ENCODE peak calls at places on chromosomes 1 and 21, in eight cellular contexts. B, G, P, C, D, V, Z and U are unnamed samples.

GRCh38 chr1:17595602-17595925 is 56.1 kb downstream of the ARHGEF10L start:
- DNase-seq in V (no peak), Z (no peak), B (no peak), P (no peak), D (no peak), G (no peak), C (no peak), U (no peak)

GRCh38 chr1:103529746-103530145 is 4.2 kb downstream of the RNPC3 start:
- DNase-seq in P (peak), C (no peak), G (no peak), V (no peak), Z (peak), D (no peak), B (peak), U (no peak)

GRCh38 chr1:113226118-113226517 is 153.1 kb downstream of the LRIG2 start:
- DNase-seq in Z (no peak), B (no peak), D (peak), V (no peak), C (no peak), P (no peak), G (no peak), U (no peak)

GRCh38 chr1:247298701-247299100 is 33.0 kb downstream of the ZNF496 start:
- DNase-seq in Z (no peak), V (no peak), D (no peak), C (no peak), G (no peak), P (no peak), B (no peak), U (no peak)

GRCh38 chr21:36976882-36977651 is 10.6 kb upstream of the HLCS start:
- DNase-seq in B (no peak), V (peak), P (peak), G (no peak), D (peak), Z (peak), C (peak), U (peak)

GRCh38 chr1:248804771-248805681 is 20.7 kb downstream of the SH3BP5L start:
- DNase-seq in P (no peak), D (peak), B (no peak), G (no peak), C (no peak), V (no peak), Z (no peak), U (no peak)

GRCh38 chr1:197782719-197783328 is 7.5 kb upstream of the DENND1B start:
- DNase-seq in Z (no peak), D (no peak), P (no peak), G (no peak), V (no peak), C (no peak), B (no peak), U (no peak)

GRCh38 chr1:237164406-237165352 is 122.7 kb downstream of the RYR2 start:
- DNase-seq in B (no peak), C (no peak), D (no peak), Z (no peak), G (no peak), V (no peak), P (no peak), U (no peak)

GRCh38 chr1:15538750-15539149 is 12.1 kb downstream of the DNAJC16 start:
- DNase-seq in D (no peak), Z (no peak), C (no peak), V (no peak), B (no peak), G (no peak), P (no peak), U (no peak)

GRCh38 chr1:153386500-153386901 is 4.4 kb downstream of the S100A8 start:
- DNase-seq in V (no peak), Z (no peak), G (no peak), B (no peak), D (no peak), C (no peak), P (no peak), U (no peak)

GRCh38 chr1:229874150-229874549 is 192.9 kb upstream of the GALNT2 start:
- DNase-seq in V (no peak), C (no peak), P (no peak), D (no peak), G (no peak), B (no peak), Z (peak), U (no peak)

GRCh38 chr1:8197493-8198282 is 120.2 kb upstream of the SLC45A1 start:
- DNase-seq in V (peak), Z (peak), P (peak), G (no peak), C (no peak), B (peak), D (no peak), U (no peak)

GRCh38 chr1:184596950-184597651 is 157.6 kb downstream of the EDEM3 start:
- DNase-seq in G (no peak), D (no peak), Z (no peak), B (no peak), P (peak), C (no peak), V (no peak), U (no peak)

GRCh38 chr1:52692697-52693096 is 5.5 kb downstream of the COA7 start:
- DNase-seq in C (no peak), P (no peak), B (no peak), Z (no peak), G (no peak), D (no peak), V (no peak), U (no peak)

GRCh38 chr1:41738475-41738874 is 180.2 kb downstream of the HIVEP3 start:
- DNase-seq in V (no peak), D (no peak), B (no peak), Z (peak), C (no peak), P (no peak), G (no peak), U (no peak)

GRCh38 chr1:16088351-16088911 is 15.0 kb upstream of the FAM131C start:
- DNase-seq in Z (no peak), V (peak), C (no peak), G (no peak), B (no peak), D (no peak), P (no peak), U (no peak)

GRCh38 chr1:82801151-82801550 is 1000.4 kb downstream of the ADGRL2 start:
- DNase-seq in V (no peak), C (no peak), D (no peak), P (no peak), G (no peak), B (no peak), Z (no peak), U (no peak)

GRCh38 chr21:37551406-37552355 is 185.1 kb downstream of the DYRK1A start:
- DNase-seq in C (no peak), Z (peak), V (no peak), D (no peak), B (no peak), G (no peak), P (no peak), U (peak)

GRCh38 chr1:18881164-18881563 is 21.2 kb downstream of the ALDH4A1 start:
- DNase-seq in Z (no peak), C (no peak), V (no peak), B (no peak), P (no peak), D (no peak), G (no peak), U (no peak)

GRCh38 chr21:41362605-41363369 is 960 bp downstream of the MX2 start:
- DNase-seq in P (no peak), V (no peak), Z (no peak), G (no peak), C (no peak), D (no peak), B (no peak), U (no peak)

GRCh38 chr1:94463765-94464330 is 45.7 kb downstream of the ABCD3 start:
- DNase-seq in B (no peak), P (peak), G (no peak), D (peak), V (peak), C (no peak), Z (peak), U (no peak)

GRCh38 chr21:28932717-28933116 is 60.0 kb downstream of the LTN1 start:
- DNase-seq in D (no peak), B (no peak), G (no peak), P (no peak), C (no peak), Z (no peak), V (no peak), U (no peak)

GRCh38 chr1:152613511-152613910 is at the start of gene LCE3B:
- DNase-seq in C (no peak), B (no peak), D (no peak), Z (no peak), V (no peak), P (no peak), G (no peak), U (no peak)